ENCODE peak calls at places on chromosomes 16 and 17, in five cellular contexts. V is osteoblast, R is breast epithelium, U is IMR-90, L is upper lobe of right lung. H is an unnamed sample.

GRCh38 chr17:13346996-13347762 is 254.6 kb downstream of the HS3ST3A1 start:
- DNase-seq in V (no peak), U (peak), L (no peak), R (no peak), H (peak)

GRCh38 chr16:80200079-80200478 is 340.7 kb upstream of the DYNLRB2 start:
- DNase-seq in R (no peak), U (no peak), V (no peak), L (no peak), H (no peak)

GRCh38 chr17:50076591-50077235 is 18.4 kb upstream of the PDK2 start:
- DNase-seq in U (no peak), V (peak), R (no peak), L (no peak), H (no peak)

GRCh38 chr16:783404-784161 is 4.6 kb downstream of the RPUSD1 start:
- DNase-seq in V (no peak), R (no peak), L (no peak), U (peak), H (no peak)

GRCh38 chr17:64148017-64148631 is 18.2 kb upstream of the ERN1 start:
- DNase-seq in V (no peak), U (no peak), L (no peak), R (no peak), H (peak)

GRCh38 chr17:41520821-41521521 is 2.3 kb upstream of the KRT15 start:
- DNase-seq in U (no peak), L (no peak), R (no peak), V (no peak), H (peak)

GRCh38 chr17:29733151-29733550 is 110.4 kb upstream of the CORO6 start:
- DNase-seq in R (no peak), U (peak), V (no peak), L (no peak), H (peak)

GRCh38 chr17:71934520-71934919 is 186.3 kb upstream of the SOX9 start:
- DNase-seq in V (no peak), R (no peak), L (no peak), U (no peak), H (peak)

GRCh38 chr16:89823087-89823823 is 5.0 kb upstream of the SPIRE2 start:
- DNase-seq in L (no peak), V (no peak), U (no peak), R (no peak), H (no peak)

GRCh38 chr17:49249890-49250522 is 19.4 kb upstream of the PHOSPHO1 start:
- DNase-seq in R (no peak), U (no peak), V (no peak), L (no peak), H (no peak)

GRCh38 chr17:58330997-58331814 is 2.6 kb upstream of the TSPOAP1 start:
- DNase-seq in R (no peak), L (peak), V (peak), U (no peak), H (no peak)

GRCh38 chr16:3645504-3646347 is 8.8 kb upstream of the DNASE1 start:
- DNase-seq in R (peak), L (peak), V (peak), U (peak), H (no peak)

GRCh38 chr17:33732116-33732515 is 439.0 kb upstream of the ASIC2 start:
- DNase-seq in U (peak), V (no peak), R (no peak), L (no peak), H (no peak)

GRCh38 chr17:69269174-69269998 is 40.8 kb upstream of the ABCA10 start:
- DNase-seq in L (no peak), R (no peak), U (peak), V (no peak), H (peak)

GRCh38 chr17:73532441-73532901 is 111.8 kb downstream of the SDK2 start:
- DNase-seq in R (no peak), L (no peak), U (no peak), V (peak), H (no peak)

GRCh38 chr16:31130336-31130812 is 5.2 kb downstream of the PRSS8 start:
- DNase-seq in U (no peak), V (peak), R (no peak), L (peak), H (no peak)

GRCh38 chr17:17605083-17605746 is 13.7 kb upstream of the PEMT start:
- DNase-seq in L (peak), V (no peak), R (no peak), U (no peak), H (no peak)

DNA sequence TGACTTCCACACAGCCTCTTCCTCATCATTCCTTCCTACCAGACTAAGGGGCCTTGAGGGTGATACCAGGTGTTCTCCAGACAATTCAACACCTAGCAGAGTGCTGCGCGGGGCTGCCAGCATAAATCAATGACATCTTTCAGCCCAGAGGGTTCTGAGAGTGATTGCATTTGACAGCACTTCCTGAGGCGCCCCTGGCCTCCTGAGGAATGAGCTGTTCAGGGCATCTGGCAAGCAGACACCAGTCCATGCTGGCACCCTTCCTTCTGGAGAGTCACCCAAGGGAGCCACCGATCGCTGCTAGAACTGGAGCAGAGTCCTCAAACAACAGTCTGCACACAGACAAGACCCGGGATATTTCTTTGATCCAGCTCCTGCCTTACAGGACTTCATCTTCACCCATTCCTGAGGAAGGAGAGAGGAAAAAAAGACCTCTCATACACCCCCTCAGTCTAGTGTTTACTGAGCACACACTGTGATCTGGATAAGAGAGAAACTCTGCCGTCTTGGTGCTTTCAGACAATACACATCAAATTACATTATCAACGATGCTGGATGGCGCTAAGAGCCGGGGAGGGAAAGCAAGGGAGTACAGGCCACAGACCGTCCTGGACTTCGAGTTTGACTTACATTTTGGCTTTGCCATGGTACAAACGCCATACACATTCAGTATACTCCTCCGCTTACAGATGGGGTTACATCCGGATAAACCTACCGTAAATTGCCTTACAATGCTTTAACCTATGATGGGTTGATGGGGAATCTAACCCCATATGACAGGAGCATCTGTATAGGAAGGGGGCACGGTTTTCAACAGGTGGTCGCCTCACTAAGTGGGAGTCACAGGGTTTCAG is 23.1 kb downstream of the NPTX1 start:
- DNase-seq in R (no peak), V (no peak), L (no peak), U (no peak), H (no peak)
- H3K4me3 ChIP-seq in R (no peak), V (peak), L (peak), U (no peak), H (peak)

DNA sequence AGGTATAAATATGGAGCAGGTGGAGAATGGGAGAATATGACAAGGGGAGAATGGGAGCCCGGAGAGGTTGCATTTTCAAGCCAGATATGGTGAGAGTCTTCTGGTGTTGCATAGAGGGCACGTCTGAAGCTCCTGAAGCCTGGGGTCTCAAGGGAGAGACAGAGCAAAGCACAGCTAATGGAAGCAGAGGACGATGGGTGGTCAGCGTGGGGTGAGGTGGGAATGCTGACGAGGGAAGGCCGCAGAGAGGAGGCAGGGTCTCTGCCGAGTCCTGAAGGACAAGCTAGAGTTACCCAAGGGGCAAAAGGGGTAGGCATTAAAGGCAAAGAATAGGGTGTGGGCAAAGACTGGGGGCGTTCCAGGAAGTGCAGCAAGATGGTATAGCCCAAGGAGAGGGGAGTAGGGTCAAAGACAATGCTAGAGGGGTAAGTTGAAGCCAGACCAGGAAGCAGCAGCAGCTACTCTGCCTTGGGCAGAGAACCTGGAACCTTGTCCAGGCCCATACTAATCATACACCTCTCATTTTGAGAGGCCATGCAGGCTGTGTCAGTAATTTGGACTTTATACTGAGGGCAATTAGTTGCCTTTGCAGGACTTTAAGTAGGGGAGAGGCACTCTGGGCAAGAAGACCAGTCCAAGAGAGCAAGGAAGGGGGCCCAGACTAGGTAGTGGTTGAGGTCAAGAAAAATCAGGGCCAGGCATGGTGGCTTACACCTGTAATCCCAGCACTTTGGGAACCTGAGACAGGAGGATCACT is 2.7 kb downstream of the OTOP3 start:
- DNase-seq in U (no peak), R (no peak), V (no peak), L (no peak), H (no peak)
- H3K27ac ChIP-seq in U (no peak), R (no peak), V (no peak), L (no peak), H (no peak)

DNA sequence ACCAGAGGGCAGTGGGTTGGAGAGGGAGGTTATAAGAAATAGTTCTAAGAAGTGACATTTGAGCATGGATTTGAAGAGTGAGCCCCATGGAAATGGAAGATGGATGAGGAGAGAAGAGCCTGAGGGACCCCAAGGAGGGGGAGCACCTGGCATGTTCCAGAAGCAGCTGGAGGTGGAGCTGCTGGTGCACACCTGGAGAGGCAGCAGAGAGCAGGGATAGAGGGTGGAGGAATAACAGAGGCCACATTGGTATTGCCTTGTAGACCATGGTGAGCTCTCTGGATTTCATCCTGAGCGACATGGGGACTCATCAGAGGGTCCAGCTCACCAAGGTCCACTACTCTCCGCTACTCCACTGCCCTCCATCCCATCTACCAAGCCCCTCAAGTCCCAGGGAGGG is 22.3 kb upstream of the KDM8 start:
- DNase-seq in R (no peak), L (no peak), U (no peak), V (no peak), H (no peak)
- TF ChIP-seq CTCF in R (no peak), L (no peak), U (no peak), V (no peak), H (peak)

GRCh38 chr17:6557040-6557438 is 684 bp upstream of the PITPNM3 start:
- DNase-seq in L (no peak), V (no peak), U (no peak), R (no peak), H (no peak)

GRCh38 chr17:6556121-6557039 is at the start of gene PITPNM3:
- DNase-seq in V (peak), U (no peak), L (peak), R (no peak), H (peak)

GRCh38 chr17:6554871-6555330 is 1.5 kb downstream of the PITPNM3 start:
- DNase-seq in V (peak), R (no peak), U (no peak), L (no peak), H (no peak)

GRCh38 chr17:6554336-6554735 is 2.0 kb downstream of the PITPNM3 start:
- DNase-seq in U (no peak), R (no peak), V (no peak), L (no peak), H (no peak)

GRCh38 chr17:6555331-6556120 is 829 bp downstream of the PITPNM3 start:
- DNase-seq in V (peak), U (peak), L (peak), R (no peak), H (peak)
- H3K4me3 ChIP-seq in V (peak), U (peak), L (peak), R (peak), H (peak)

GRCh38 chr17:77212081-77212832 is 71.5 kb downstream of the SEC14L1 start:
- DNase-seq in L (no peak), R (no peak), U (no peak), V (peak), H (no peak)

GRCh38 chr17:77210331-77210730 is 69.6 kb downstream of the SEC14L1 start:
- DNase-seq in U (no peak), V (peak), R (no peak), L (no peak), H (no peak)

GRCh38 chr17:77212833-77213777 is 72.3 kb downstream of the SEC14L1 start:
- DNase-seq in L (no peak), V (peak), R (no peak), U (no peak), H (no peak)

GRCh38 chr17:77210946-77211541 is 70.3 kb downstream of the SEC14L1 start:
- DNase-seq in V (peak), U (no peak), L (no peak), R (no peak), H (no peak)

GRCh38 chr17:77211681-77212080 is 70.9 kb downstream of the SEC14L1 start:
- DNase-seq in L (no peak), V (peak), R (no peak), U (no peak), H (no peak)
- H3K27ac ChIP-seq in L (peak), V (no peak), R (no peak), U (no peak), H (no peak)

DNA sequence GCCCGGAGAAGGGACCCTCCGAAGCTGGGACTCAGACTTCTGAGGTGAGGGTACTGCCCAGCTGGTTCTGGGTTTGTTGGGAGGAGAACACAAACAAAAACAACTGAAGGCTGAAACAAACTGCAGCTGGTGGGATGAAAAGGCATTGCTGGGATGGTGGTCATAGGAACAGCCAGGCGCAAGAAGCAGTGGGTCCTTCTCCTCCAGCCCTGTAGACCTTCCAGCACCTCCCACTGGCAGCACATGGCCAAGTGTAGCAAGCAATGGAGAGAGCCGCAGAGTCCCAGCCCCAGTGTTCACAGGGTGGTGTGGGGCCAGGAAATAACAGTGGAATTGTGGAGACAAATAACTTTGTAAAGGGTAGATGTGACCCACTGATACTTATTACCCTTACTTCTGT is 48.7 kb upstream of the FOXJ1 start:
- DNase-seq in R (no peak), V (no peak), U (no peak), L (no peak), H (no peak)
- TF ChIP-seq CTCF in R (no peak), V (no peak), U (no peak), L (no peak), H (no peak)

GRCh38 chr17:30824356-30825145 is at the start of gene CRLF3:
- DNase-seq in V (peak), U (peak), R (peak), L (peak), H (peak)
- H3K4me3 ChIP-seq in V (peak), U (peak), R (peak), L (peak), H (peak)

DNA sequence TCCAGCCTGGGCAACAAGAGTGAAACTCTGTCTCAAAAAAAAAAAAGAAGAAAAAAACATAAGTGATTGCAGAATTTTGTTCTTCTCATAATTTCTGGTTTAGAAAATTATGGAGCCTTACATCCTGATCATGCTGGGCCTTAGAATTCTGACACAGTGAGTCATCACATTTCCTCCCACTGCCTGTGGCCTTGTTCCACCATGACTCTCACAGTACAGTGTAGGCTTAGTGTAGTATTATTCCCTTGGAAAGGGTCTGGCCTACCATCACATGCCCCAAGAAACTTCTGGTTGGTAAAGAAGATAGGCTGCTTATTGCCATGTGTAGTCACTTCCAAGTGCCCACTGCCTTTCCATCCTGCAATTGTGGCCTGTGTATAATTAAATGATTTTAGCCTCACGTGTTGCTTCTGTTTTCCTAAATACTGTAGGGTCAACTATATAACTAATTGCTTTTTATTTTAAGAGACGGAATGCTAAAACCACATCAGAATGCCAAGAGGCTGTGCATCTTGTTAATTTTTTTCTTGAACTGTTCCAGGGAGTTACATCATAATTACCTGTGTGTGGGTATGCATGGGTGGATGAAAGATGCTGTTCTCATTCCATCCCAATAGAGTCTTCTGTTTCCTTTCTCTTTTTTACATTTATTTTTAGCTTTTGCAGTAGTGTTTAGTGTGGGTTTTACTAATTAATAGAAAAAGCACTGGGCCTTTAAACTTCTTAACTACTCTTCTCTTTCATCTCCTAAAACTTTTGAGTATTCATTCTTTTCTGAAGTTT is 25.9 kb downstream of the OGFOD1 start:
- DNase-seq in L (no peak), R (no peak), V (peak), U (peak), H (peak)
- H3K27ac ChIP-seq in L (no peak), R (no peak), V (peak), U (peak), H (peak)

H was measured in mammary epithelial cell.